ENCODE peak calls at places on chromosomes 4 and X, in ten cellular contexts. N is astrocyte of the cerebellum, K is pancreas, Y is uterus, R is heart right ventricle, Q is GM20000, T is neural crest cell, F is natural killer cell, E is osteoblast, C is left ventricle myocardium inferior. H is an unnamed sample.

GRCh38 chrX:31858915-31859314 is 787.1 kb upstream of the FTHL17 start:
- DNase-seq in F (no peak), N (no peak), Q (no peak), K (no peak), T (no peak), C (no peak), Y (no peak), R (no peak), E (no peak), H (no peak)

GRCh38 chr4:44121210-44121609 is 327.4 kb downstream of the KCTD8 start:
- DNase-seq in E (no peak), Q (no peak), K (no peak), T (no peak), C (no peak), F (no peak), R (no peak), N (no peak), Y (no peak), H (no peak)

GRCh38 chrX:53714580-53715335 is 28.2 kb upstream of the HUWE1 start:
- DNase-seq in C (no peak), T (no peak), R (no peak), K (no peak), Q (peak), Y (no peak), E (no peak), F (peak), N (peak), H (no peak)

GRCh38 chr4:187413564-187414358 is 581.8 kb upstream of the ZFP42 start:
- DNase-seq in N (no peak), K (no peak), T (no peak), R (no peak), Y (no peak), Q (no peak), C (no peak), E (no peak), F (no peak), H (no peak)

GRCh38 chr4:163175971-163176958 is 9.6 kb upstream of the NAF1 start:
- DNase-seq in N (no peak), Y (no peak), Q (no peak), C (no peak), R (no peak), K (no peak), T (no peak), E (no peak), F (no peak), H (no peak)

GRCh38 chr4:184450743-184451142 is 23.6 kb downstream of the IRF2 start:
- DNase-seq in E (no peak), K (no peak), Q (no peak), T (no peak), R (no peak), N (no peak), Y (no peak), C (no peak), F (no peak), H (peak)

GRCh38 chr4:113468165-113469022 is 293.1 kb downstream of the CAMK2D start:
- DNase-seq in E (peak), N (peak), F (no peak), Q (no peak), C (peak), K (peak), R (peak), T (no peak), Y (peak), H (peak)

GRCh38 chr4:183326853-183327252 is 4.6 kb upstream of the CLDN24 start:
- DNase-seq in K (no peak), R (no peak), N (no peak), T (no peak), E (no peak), F (no peak), Q (no peak), C (no peak), Y (no peak), H (no peak)

GRCh38 chr4:71138007-71138600 is 144.7 kb downstream of the DCK start:
- DNase-seq in K (no peak), R (no peak), N (no peak), F (no peak), E (no peak), C (no peak), Q (no peak), Y (no peak), T (no peak), H (no peak)

GRCh38 chr4:188624370-188624769 is 485.1 kb downstream of the TRIML1 start:
- DNase-seq in T (no peak), Y (no peak), C (no peak), E (peak), R (no peak), F (no peak), K (no peak), Q (no peak), N (no peak), H (no peak)

GRCh38 chrX:142204522-142205433 is at the start of gene MAGEC2:
- DNase-seq in Y (no peak), E (no peak), T (no peak), R (peak), N (no peak), C (no peak), K (no peak), F (no peak), Q (no peak), H (no peak)

GRCh38 chr4:142607976-142608375 is 238.1 kb downstream of the INPP4B start:
- DNase-seq in N (no peak), R (no peak), F (no peak), C (no peak), E (no peak), Y (no peak), K (no peak), T (no peak), Q (no peak), H (no peak)

GRCh38 chr4:154124539-154125255 is 335.8 kb upstream of the SFRP2 start:
- DNase-seq in K (no peak), Q (no peak), N (peak), C (no peak), T (no peak), F (no peak), Y (no peak), R (no peak), E (no peak), H (peak)

GRCh38 chrX:39125834-39126233 is 324.6 kb downstream of the MID1IP1 start:
- DNase-seq in K (peak), Q (no peak), R (no peak), T (no peak), Y (no peak), F (no peak), C (no peak), N (no peak), E (no peak), H (no peak)

GRCh38 chrX:68868316-68868715 is 39.5 kb downstream of the EFNB1 start:
- DNase-seq in Q (no peak), N (no peak), T (no peak), K (no peak), F (no peak), Y (no peak), E (no peak), R (no peak), C (no peak), H (no peak)

GRCh38 chr4:41613362-41613761 is 75.4 kb downstream of the LIMCH1 start:
- DNase-seq in C (no peak), Y (no peak), F (no peak), K (no peak), Q (no peak), E (no peak), R (no peak), N (no peak), T (peak), H (peak)

GRCh38 chr4:164095313-164096110 is 601.0 kb downstream of the TMA16 start:
- DNase-seq in T (no peak), Q (no peak), K (no peak), E (no peak), Y (no peak), R (no peak), N (peak), F (no peak), C (no peak), H (no peak)

GRCh38 chr4:57113870-57114269 is 3.7 kb upstream of the IGFBP7 start:
- DNase-seq in K (no peak), Y (no peak), N (no peak), T (no peak), Q (no peak), E (peak), F (no peak), C (no peak), R (no peak), H (no peak)

GRCh38 chr4:100949350-100949935 is 397.9 kb downstream of the PPP3CA start:
- DNase-seq in K (no peak), N (no peak), Y (no peak), F (no peak), C (no peak), R (no peak), Q (no peak), T (no peak), E (no peak), H (peak)

GRCh38 chrX:82816572-82816971 is 691.5 kb upstream of the POU3F4 start:
- DNase-seq in Q (no peak), E (no peak), N (no peak), C (no peak), K (no peak), T (no peak), R (no peak), F (no peak), Y (no peak), H (no peak)

GRCh38 chr4:3209551-3210325 is 39.2 kb upstream of the MSANTD1 start:
- DNase-seq in Y (no peak), C (no peak), E (peak), T (no peak), N (no peak), K (no peak), F (peak), Q (no peak), R (no peak), H (no peak)

GRCh38 chr4:3207531-3208037 is 41.4 kb upstream of the MSANTD1 start:
- DNase-seq in F (no peak), Y (no peak), N (no peak), K (no peak), T (no peak), Q (no peak), C (no peak), E (peak), R (no peak), H (peak)

GRCh38 chr4:3206439-3207100 is 42.4 kb upstream of the MSANTD1 start:
- DNase-seq in K (no peak), F (no peak), Q (no peak), T (no peak), Y (no peak), E (no peak), R (no peak), C (no peak), N (no peak), H (no peak)

GRCh38 chr4:3210467-3210866 is 38.5 kb upstream of the MSANTD1 start:
- DNase-seq in F (no peak), Q (no peak), Y (no peak), K (no peak), E (peak), R (no peak), T (no peak), N (no peak), C (no peak), H (no peak)

DNA sequence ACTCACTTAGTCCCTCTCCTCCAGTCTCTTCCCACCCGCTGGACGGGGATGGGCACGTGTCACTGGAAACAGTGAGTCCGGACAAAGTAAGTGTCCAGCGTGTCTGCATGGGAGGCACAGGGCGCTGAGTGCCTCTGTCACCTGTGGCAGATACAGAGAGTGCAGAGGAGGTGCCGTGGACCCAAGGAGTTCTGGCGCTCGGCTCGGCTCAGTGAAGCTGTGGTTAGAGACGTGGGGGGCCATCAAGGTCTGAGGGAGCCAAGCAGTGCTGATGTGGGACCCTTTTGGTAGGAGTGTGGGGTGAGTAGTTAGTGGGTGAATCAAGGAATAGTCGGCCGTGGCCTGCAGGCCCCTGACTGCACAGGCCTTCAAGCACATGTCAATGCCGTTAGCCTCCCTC is 40.1 kb upstream of the MSANTD1 start:
- DNase-seq in Y (no peak), C (no peak), K (no peak), R (no peak), N (no peak), Q (no peak), E (no peak), F (peak), T (no peak), H (no peak)
- TF ChIP-seq CTCF in Y (no peak), C (no peak), K (no peak), R (no peak), N (no peak), Q (no peak), E (no peak), F (no peak), T (no peak), H (no peak)

GRCh38 chr4:139524062-139524631 is 31.9 kb downstream of the SETD7 start:
- DNase-seq in F (no peak), Y (no peak), K (no peak), N (no peak), E (no peak), R (no peak), C (no peak), T (no peak), Q (no peak), H (peak)

GRCh38 chr4:139526928-139527327 is 29.1 kb downstream of the SETD7 start:
- DNase-seq in R (no peak), T (no peak), C (no peak), Q (no peak), Y (no peak), K (no peak), F (no peak), N (no peak), E (no peak), H (no peak)

GRCh38 chr4:139525414-139525813 is 30.6 kb downstream of the SETD7 start:
- DNase-seq in R (no peak), K (no peak), Q (no peak), Y (no peak), E (no peak), T (no peak), C (no peak), N (no peak), F (no peak), H (no peak)

GRCh38 chr4:139530833-139531427 is 25.1 kb downstream of the SETD7 start:
- DNase-seq in E (peak), N (no peak), F (peak), K (peak), Q (peak), Y (peak), T (peak), C (no peak), R (no peak), H (peak)

DNA sequence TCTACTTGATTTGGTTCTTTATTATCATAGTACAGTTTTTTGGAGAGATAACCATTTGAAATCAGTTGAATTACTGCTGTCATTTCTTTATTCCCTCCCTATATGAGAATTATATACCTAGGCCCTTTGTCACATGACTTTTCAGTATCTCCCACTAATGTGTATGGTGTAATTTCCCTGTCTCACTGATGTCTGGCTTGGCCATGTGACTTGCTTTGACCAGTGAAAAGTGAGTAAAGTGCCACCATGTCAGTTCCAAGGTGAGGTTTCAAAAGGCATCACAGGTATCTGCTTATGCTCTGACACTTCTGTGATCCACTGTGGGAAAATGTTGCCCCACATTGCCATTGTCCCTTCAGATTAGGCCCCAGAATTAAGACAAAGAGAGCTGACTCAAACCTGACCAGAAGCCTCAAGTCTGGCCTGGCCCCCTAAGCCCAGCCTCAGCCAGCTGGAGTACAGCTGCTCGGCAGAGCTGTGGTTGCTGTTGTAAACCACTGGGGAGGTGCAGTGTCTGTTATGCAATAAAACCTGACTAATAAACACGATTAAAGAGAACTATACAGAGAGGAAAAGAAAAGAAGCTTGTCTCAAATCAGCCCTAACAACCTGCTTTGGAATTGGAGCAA is 27.5 kb downstream of the SETD7 start:
- DNase-seq in R (peak), F (peak), T (no peak), N (peak), E (peak), C (peak), Q (peak), Y (peak), K (no peak), H (peak)
- TF ChIP-seq CTCF in R (no peak), F (no peak), T (no peak), N (no peak), E (no peak), C (no peak), Q (no peak), Y (no peak), K (no peak), H (peak)

DNA sequence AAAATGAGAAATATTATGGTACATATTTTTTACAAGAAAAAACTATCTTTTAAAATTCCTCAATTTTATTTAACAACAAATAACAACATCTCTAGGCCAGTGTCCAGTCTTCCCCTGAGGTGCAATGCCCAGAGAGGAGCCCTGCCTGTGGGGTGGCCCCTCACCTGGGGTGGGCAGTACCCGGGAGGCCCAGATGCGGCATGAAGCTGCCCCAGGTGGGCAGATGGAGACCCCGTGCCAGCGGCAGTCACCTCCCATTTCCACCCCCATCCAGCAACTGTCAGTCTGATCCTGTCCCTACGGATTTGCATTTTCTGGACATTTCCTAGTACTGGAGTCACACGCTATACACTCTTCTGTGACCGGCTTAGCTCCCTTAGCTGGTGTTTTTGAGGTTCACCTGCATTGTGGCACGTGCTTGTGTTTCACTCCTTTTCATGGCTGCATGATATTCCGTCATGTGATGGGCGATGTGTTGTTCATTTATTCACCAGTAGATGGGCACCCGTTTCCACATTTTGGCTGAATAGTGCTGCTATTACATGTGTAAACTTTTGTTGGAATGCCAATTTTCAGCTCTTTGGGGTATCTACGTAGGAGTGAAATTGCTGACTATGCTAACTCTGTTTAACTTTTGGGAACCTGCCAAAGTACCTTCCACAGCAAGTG is 11.9 kb upstream of the MAEA start:
- DNase-seq in C (no peak), T (no peak), Y (no peak), Q (no peak), N (no peak), F (no peak), R (no peak), K (no peak), E (peak), H (no peak)
- TF ChIP-seq CTCF in C (no peak), T (peak), Y (no peak), Q (no peak), N (peak), F (no peak), R (no peak), K (no peak), E (peak), H (peak)

GRCh38 chrX:119880552-119881437 is 9.2 kb downstream of the NDUFA1 start:
- DNase-seq in T (peak), C (no peak), Q (peak), Y (no peak), K (no peak), N (peak), E (peak), R (no peak), F (no peak), H (peak)
- TF ChIP-seq CTCF in T (peak), C (peak), Q (peak), Y (peak), K (peak), N (peak), E (peak), R (peak), F (peak), H (peak)

DNA sequence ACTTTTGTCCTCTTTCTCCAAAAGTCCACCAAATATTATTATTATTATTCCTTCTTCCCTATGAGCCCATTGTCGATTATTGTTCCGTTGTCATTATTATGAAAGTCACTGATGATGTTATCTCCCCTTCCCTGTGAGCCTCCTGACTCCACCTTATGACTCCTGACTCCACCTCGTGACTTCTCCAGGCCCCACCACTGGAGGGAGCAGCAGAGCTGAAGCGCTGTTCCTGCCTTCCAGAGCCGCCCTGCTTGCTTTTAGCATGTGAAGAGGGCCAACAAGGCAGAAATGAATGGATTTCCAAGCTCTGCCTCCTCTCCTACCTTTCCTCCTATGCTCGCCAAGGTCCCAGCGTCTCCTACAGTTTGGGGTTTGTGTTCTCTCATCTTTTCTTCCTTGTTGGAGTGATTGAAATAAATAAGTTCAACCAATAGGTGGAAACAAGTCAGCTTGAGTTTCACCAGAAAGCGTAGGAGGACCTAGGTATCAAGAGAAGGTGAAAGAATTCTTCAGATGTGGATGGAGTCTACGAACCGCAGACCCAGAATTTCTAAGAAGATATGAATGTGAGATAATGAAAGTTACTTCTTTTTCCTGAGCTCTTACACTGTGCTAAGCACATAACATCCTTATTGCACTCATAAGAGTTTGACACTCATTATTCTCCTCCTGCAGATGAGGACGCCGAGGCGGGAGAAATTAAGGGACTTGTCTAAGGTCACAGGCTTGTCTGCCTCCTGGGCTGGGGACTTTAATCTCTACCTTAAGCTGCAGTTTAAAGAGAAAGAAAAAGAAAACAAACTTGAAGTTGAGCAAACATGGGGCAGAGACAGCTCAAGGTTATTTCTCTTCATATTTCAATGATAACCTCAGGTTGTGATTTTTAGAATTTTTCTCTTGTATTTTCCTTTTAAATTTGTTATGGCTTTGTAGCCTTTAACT is 26.1 kb downstream of the IGSF1 start:
- DNase-seq in C (no peak), N (no peak), F (no peak), R (peak), Y (no peak), Q (no peak), T (no peak), E (peak), K (peak), H (no peak)
- TF ChIP-seq CTCF in C (peak), N (no peak), F (no peak), R (no peak), Y (no peak), Q (no peak), T (peak), E (peak), K (peak), H (no peak)

GRCh38 chr4:16265820-16266219 is 39.5 kb upstream of the TAPT1 start:
- DNase-seq in R (no peak), Y (no peak), K (no peak), F (no peak), Q (no peak), T (no peak), E (no peak), C (no peak), N (no peak), H (no peak)
- TF ChIP-seq CTCF in R (no peak), Y (no peak), K (no peak), F (no peak), Q (no peak), T (no peak), E (no peak), C (no peak), N (no peak), H (no peak)

GRCh38 chrX:153662266-153662665 is 11.3 kb downstream of the PNCK start:
- DNase-seq in Q (no peak), F (peak), Y (no peak), E (peak), T (no peak), K (peak), C (peak), N (no peak), R (peak), H (no peak)
- TF ChIP-seq CTCF in Q (peak), F (no peak), Y (no peak), E (peak), T (peak), K (peak), C (peak), N (peak), R (peak), H (peak)

GRCh38 chr4:97300561-97300960 is 842.7 kb downstream of the STPG2 start:
- DNase-seq in Q (no peak), Y (no peak), E (no peak), T (no peak), C (no peak), N (no peak), F (no peak), K (no peak), R (no peak), H (no peak)
- TF ChIP-seq CTCF in Q (no peak), Y (no peak), E (no peak), T (no peak), C (no peak), N (no peak), F (no peak), K (no peak), R (no peak), H (no peak)